ENCODE peak calls at places on chromosomes 2 and 18, in seven cellular contexts. S, K, F, I, E, W and A are unnamed samples.

GRCh38 chr2:54770676-54771075 is 47.2 kb downstream of the EML6 start:
- DNase-seq in S (no peak), K (no peak), F (no peak), I (no peak), E (no peak), W (no peak), A (no peak)

GRCh38 chr2:111616651-111617218 is 267.3 kb downstream of the ANAPC1 start:
- DNase-seq in S (no peak), K (no peak), F (no peak), I (no peak), E (no peak), W (no peak), A (no peak)

GRCh38 chr2:98917031-98917459 is 19.0 kb downstream of the CRACDL start:
- DNase-seq in S (no peak), K (peak), F (no peak), I (peak), E (no peak), W (no peak), A (peak)

GRCh38 chr2:237889016-237889415 is 29.6 kb downstream of the RAMP1 start:
- DNase-seq in S (no peak), K (no peak), F (no peak), I (no peak), E (no peak), W (no peak), A (no peak)

GRCh38 chr18:48405971-48406370 is 3.2 kb downstream of the ZBTB7C start:
- DNase-seq in S (no peak), K (no peak), F (no peak), I (no peak), E (no peak), W (no peak), A (no peak)

GRCh38 chr2:13616656-13617055 is 899.9 kb downstream of the TRIB2 start:
- DNase-seq in S (no peak), K (no peak), F (no peak), I (no peak), E (no peak), W (no peak), A (no peak)

GRCh38 chr18:45802814-45803492 is 22.5 kb upstream of the SIGLEC15 start:
- DNase-seq in S (no peak), K (peak), F (no peak), I (peak), E (no peak), W (no peak), A (peak)

GRCh38 chr2:11745613-11746375 is 638 bp upstream of the LPIN1 start:
- DNase-seq in S (no peak), K (no peak), F (no peak), I (no peak), E (no peak), W (no peak), A (no peak)

GRCh38 chr2:161586517-161587167 is 37.6 kb upstream of the SLC4A10 start:
- DNase-seq in S (no peak), K (peak), F (no peak), I (peak), E (peak), W (no peak), A (peak)

GRCh38 chr2:100691846-100692245 is 128.1 kb upstream of the NPAS2 start:
- DNase-seq in S (no peak), K (no peak), F (no peak), I (no peak), E (no peak), W (no peak), A (no peak)

GRCh38 chr2:100243671-100244030 is 78.7 kb downstream of the LONRF2 start:
- DNase-seq in S (no peak), K (no peak), F (no peak), I (no peak), E (no peak), W (no peak), A (no peak)

GRCh38 chr2:72927619-72928537 is 10.6 kb downstream of the EMX1 start:
- DNase-seq in S (no peak), K (no peak), F (no peak), I (no peak), E (no peak), W (no peak), A (no peak)

GRCh38 chr18:35585608-35586007 is 4.1 kb downstream of the GALNT1 start:
- DNase-seq in S (no peak), K (no peak), F (no peak), I (no peak), E (no peak), W (no peak), A (no peak)

GRCh38 chr2:180787330-180787729 is 193.1 kb upstream of the UBE2E3 start:
- DNase-seq in S (no peak), K (peak), F (no peak), I (no peak), E (no peak), W (no peak), A (no peak)

GRCh38 chr2:75556679-75557366 is 3.9 kb downstream of the EVA1A start:
- DNase-seq in S (no peak), K (peak), F (no peak), I (no peak), E (no peak), W (no peak), A (peak)

DNA sequence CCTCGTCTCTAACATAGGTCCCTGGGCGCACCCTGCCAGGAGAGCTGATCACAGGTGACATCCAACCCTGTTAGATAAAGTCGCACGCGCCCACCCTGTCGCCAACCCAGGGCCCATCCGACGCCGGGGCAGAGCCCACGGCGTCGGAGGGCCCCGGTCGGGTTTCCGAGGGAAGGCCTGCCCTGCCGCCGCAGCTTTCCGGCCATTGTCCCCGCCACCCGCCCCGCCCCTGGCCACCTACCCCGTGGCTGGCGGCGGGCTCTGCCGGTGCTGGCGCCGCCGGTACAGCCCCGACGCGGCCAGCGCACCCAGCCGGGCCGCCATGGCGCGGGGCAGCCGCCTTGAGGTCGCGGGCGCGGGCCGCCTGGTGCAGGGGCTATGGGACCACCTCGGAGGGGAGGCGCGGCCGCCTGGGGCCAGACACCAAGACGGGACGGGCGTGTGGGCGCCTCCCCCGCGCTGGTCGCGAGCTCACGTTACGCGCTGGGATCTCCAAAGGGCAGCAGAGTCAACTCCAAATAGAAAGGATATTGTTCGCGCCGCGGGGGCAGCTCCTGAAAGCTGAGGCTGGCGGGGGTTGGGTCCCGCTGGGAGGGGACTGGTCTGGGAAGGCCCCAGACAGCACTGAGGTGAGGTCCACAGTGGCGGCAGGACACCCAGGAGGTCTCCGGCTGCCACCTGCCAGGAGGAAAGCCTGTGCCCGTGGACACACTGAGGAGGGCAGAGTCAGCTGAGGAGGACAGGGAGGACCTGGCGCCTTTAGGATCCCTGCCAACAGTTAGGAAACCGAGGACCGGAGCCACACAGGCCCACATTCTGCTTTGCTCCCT is 11.1 kb downstream of the LIMS2 start:
- DNase-seq in S (peak), K (no peak), F (peak), I (no peak), E (no peak), W (no peak), A (no peak)
- H3K4me3 ChIP-seq in S (peak), K (peak), F (peak), I (no peak), E (no peak), W (peak), A (peak)

GRCh38 chr2:127423880-127424279 is 5.7 kb downstream of the PROC start:
- DNase-seq in S (no peak), K (no peak), F (no peak), I (no peak), E (no peak), W (peak), A (no peak)
- H3K4me3 ChIP-seq in S (peak), K (peak), F (peak), I (no peak), E (no peak), W (peak), A (no peak)

DNA sequence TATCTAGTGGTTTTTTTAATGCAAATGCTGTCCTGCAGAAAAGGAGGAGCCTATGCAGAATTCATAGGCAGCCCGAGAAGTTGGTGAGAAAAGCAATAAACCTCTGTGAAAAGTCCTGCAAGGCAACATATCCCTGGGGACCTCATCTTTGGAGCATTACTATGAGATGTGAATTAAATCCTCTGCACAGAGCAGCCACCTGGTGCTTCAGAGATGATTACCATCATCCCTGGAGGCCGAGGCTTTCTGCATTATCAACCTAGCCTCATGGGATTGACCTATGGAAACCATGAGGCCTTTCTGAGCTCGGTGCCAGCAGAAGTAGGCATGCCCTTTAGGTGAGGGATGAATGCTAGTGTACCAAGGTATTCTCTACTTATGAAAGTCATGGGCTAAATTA is 623.6 kb upstream of the DDX18 start:
- DNase-seq in S (no peak), K (no peak), F (no peak), I (no peak), E (no peak), W (no peak), A (no peak)
- H3K4me3 ChIP-seq in S (no peak), K (no peak), F (no peak), I (no peak), E (no peak), W (no peak), A (no peak)

GRCh38 chr2:109680523-109681297 is 66.5 kb downstream of the SOWAHC start:
- DNase-seq in S (no peak), K (no peak), F (peak), I (no peak), E (no peak), W (no peak), A (no peak)
- H3K4me3 ChIP-seq in S (no peak), K (no peak), F (no peak), I (no peak), E (no peak), W (no peak), A (no peak)

GRCh38 chr2:17470855-17471641 is 47.2 kb downstream of the RAD51AP2 start:
- DNase-seq in S (no peak), K (peak), F (no peak), I (peak), E (peak), W (no peak), A (peak)
- H3K4me3 ChIP-seq in S (no peak), K (peak), F (no peak), I (no peak), E (no peak), W (no peak), A (no peak)

DNA sequence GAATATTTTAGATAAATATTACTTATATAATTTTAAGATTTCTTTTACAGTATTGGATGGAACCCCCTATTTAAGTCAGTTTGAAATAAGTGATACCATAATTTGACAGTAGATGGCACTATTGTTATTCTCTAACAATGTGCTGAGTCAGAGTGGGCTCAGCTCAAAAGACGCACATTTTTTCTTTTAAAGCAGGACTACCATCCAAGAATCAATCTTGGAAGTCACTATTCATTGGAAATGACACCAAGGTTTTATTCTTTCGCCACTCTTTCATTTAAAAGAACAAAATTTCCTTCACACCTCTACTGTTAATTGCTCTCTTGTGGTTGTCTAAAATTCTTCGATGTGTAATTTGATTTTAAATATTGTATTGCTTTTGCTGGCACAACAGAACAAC is 32.6 kb upstream of the SPAG16 start:
- DNase-seq in S (no peak), K (peak), F (no peak), I (peak), E (peak), W (no peak), A (peak)
- H3K4me3 ChIP-seq in S (no peak), K (peak), F (no peak), I (no peak), E (no peak), W (no peak), A (no peak)

DNA sequence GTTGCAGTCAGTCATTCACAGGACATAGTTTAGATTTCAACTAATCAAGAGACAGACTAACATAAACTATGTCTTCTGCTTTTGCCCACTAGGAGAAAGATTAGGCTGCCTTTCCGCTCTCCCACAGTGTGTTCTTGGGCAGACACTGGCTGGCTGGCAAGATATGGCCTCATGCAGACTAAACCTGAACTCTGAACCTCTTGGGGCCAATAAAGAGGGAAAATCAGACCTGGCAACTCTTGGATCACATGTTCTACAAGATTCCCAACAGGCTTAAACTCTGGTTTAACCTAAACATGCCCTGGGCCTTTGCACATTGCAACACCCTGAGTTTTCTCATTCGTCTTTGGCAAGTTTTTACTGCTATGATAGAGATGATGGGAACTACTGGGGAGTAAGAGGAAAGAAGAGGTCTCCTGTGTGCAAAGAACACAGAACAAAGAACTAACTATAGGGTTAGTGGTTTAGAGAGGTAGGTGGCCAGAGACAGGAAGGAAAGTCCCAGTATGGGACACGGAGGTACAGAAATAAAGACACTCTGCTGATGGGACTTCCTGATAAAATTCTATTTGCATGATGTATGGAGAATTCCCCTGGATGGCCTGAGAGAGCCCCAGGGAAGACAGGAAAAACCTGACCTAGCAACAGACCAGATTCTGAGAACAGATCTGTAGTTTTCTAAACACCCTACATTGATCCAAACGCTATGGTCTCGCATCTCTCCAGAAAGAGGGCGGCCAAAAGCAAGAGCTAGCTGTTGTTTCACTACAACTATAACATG is 2.0 kb upstream of the ATRAID start:
- DNase-seq in S (no peak), K (no peak), F (peak), I (no peak), E (peak), W (no peak), A (peak)
- H3K4me3 ChIP-seq in S (no peak), K (no peak), F (no peak), I (no peak), E (peak), W (peak), A (no peak)